ENCODE peak calls at places on chromosomes 4 and X, in ten cellular contexts. One of them, this sample, is unnamed.

GRCh38 chr4:124177647-124178425 is 534.7 kb downstream of the ANKRD50 start:
- DNase-seq in CD8-positive, alpha-beta T cell: no peak
- DNase-seq in cardiac muscle cell: no peak
- DNase-seq in CD4-positive, alpha-beta T cell: no peak
- DNase-seq in NB4: no peak
- DNase-seq in left ventricle myocardium inferior: no peak
- DNase-seq in transverse colon: no peak
- DNase-seq in astrocyte of the cerebellum: peak; percentile 47
- DNase-seq in fibroblast of villous mesenchyme: peak; percentile 58
- DNase-seq in cardiac fibroblast: peak; percentile 92
- DNase-seq in this sample: no peak

GRCh38 chrX:72121381-72121780 is 10.3 kb downstream of the RTL5 start:
- DNase-seq in CD8-positive, alpha-beta T cell: peak; percentile 30
- DNase-seq in cardiac muscle cell: no peak
- DNase-seq in CD4-positive, alpha-beta T cell: no peak
- DNase-seq in NB4: peak; percentile 84
- DNase-seq in left ventricle myocardium inferior: peak; percentile 60
- DNase-seq in transverse colon: peak; percentile 42
- DNase-seq in astrocyte of the cerebellum: peak; percentile 65
- DNase-seq in fibroblast of villous mesenchyme: peak; percentile 72
- DNase-seq in cardiac fibroblast: peak; percentile 66
- DNase-seq in this sample: no peak

GRCh38 chr4:52892880-52893279 is 30.8 kb downstream of the RASL11B start:
- DNase-seq in CD8-positive, alpha-beta T cell: no peak
- DNase-seq in cardiac muscle cell: no peak
- DNase-seq in CD4-positive, alpha-beta T cell: no peak
- DNase-seq in NB4: no peak
- DNase-seq in left ventricle myocardium inferior: no peak
- DNase-seq in transverse colon: no peak
- DNase-seq in astrocyte of the cerebellum: no peak
- DNase-seq in fibroblast of villous mesenchyme: peak; percentile 62
- DNase-seq in cardiac fibroblast: peak; percentile 53
- DNase-seq in this sample: no peak

GRCh38 chr4:60201052-60201673 is 999.0 kb upstream of the ADGRL3 start:
- DNase-seq in CD8-positive, alpha-beta T cell: no peak
- DNase-seq in cardiac muscle cell: peak; percentile 80
- DNase-seq in CD4-positive, alpha-beta T cell: no peak
- DNase-seq in NB4: peak; percentile 73
- DNase-seq in left ventricle myocardium inferior: no peak
- DNase-seq in transverse colon: peak; percentile 13
- DNase-seq in astrocyte of the cerebellum: peak; percentile 55
- DNase-seq in fibroblast of villous mesenchyme: peak; percentile 43
- DNase-seq in cardiac fibroblast: peak; percentile 72
- DNase-seq in this sample: peak; percentile 19

GRCh38 chrX:150569155-150569477 is 695 bp downstream of the MTM1 start:
- DNase-seq in CD8-positive, alpha-beta T cell: peak; percentile 11
- DNase-seq in cardiac muscle cell: no peak
- DNase-seq in CD4-positive, alpha-beta T cell: peak; percentile 25
- DNase-seq in NB4: peak; percentile 85
- DNase-seq in left ventricle myocardium inferior: peak; percentile 27
- DNase-seq in transverse colon: peak; percentile 47
- DNase-seq in astrocyte of the cerebellum: no peak
- DNase-seq in fibroblast of villous mesenchyme: peak; percentile 44
- DNase-seq in cardiac fibroblast: peak; percentile 48
- DNase-seq in this sample: no peak

GRCh38 chr4:168744021-168744420 is 247.2 kb downstream of the PALLD start:
- DNase-seq in CD8-positive, alpha-beta T cell: no peak
- DNase-seq in cardiac muscle cell: no peak
- DNase-seq in CD4-positive, alpha-beta T cell: no peak
- DNase-seq in NB4: no peak
- DNase-seq in left ventricle myocardium inferior: no peak
- DNase-seq in transverse colon: no peak
- DNase-seq in astrocyte of the cerebellum: no peak
- DNase-seq in fibroblast of villous mesenchyme: peak; percentile 54
- DNase-seq in cardiac fibroblast: peak; percentile 72
- DNase-seq in this sample: no peak

GRCh38 chrX:1388651-1389050 is 3.3 kb downstream of the SLC25A6 start:
- DNase-seq in CD8-positive, alpha-beta T cell: no peak
- DNase-seq in cardiac muscle cell: no peak
- DNase-seq in CD4-positive, alpha-beta T cell: no peak
- DNase-seq in NB4: no peak
- DNase-seq in left ventricle myocardium inferior: no peak
- DNase-seq in transverse colon: no peak
- DNase-seq in astrocyte of the cerebellum: no peak
- DNase-seq in fibroblast of villous mesenchyme: no peak
- DNase-seq in cardiac fibroblast: no peak
- DNase-seq in this sample: no peak

GRCh38 chrX:119495734-119496520 is 27.7 kb downstream of the SLC25A5 start:
- DNase-seq in CD8-positive, alpha-beta T cell: no peak
- DNase-seq in cardiac muscle cell: no peak
- DNase-seq in CD4-positive, alpha-beta T cell: no peak
- DNase-seq in NB4: no peak
- DNase-seq in left ventricle myocardium inferior: no peak
- DNase-seq in transverse colon: peak; percentile 20
- DNase-seq in astrocyte of the cerebellum: no peak
- DNase-seq in fibroblast of villous mesenchyme: no peak
- DNase-seq in cardiac fibroblast: no peak
- DNase-seq in this sample: no peak

GRCh38 chr4:147044241-147044640 is 98.6 kb upstream of the TTC29 start:
- DNase-seq in CD8-positive, alpha-beta T cell: no peak
- DNase-seq in cardiac muscle cell: no peak
- DNase-seq in CD4-positive, alpha-beta T cell: no peak
- DNase-seq in NB4: no peak
- DNase-seq in left ventricle myocardium inferior: no peak
- DNase-seq in transverse colon: no peak
- DNase-seq in astrocyte of the cerebellum: no peak
- DNase-seq in fibroblast of villous mesenchyme: no peak
- DNase-seq in cardiac fibroblast: no peak
- DNase-seq in this sample: no peak

GRCh38 chr4:52957791-52958190 is 95.7 kb downstream of the RASL11B start:
- DNase-seq in CD8-positive, alpha-beta T cell: no peak
- DNase-seq in cardiac muscle cell: no peak
- DNase-seq in CD4-positive, alpha-beta T cell: no peak
- DNase-seq in NB4: no peak
- DNase-seq in left ventricle myocardium inferior: no peak
- DNase-seq in transverse colon: no peak
- DNase-seq in astrocyte of the cerebellum: no peak
- DNase-seq in fibroblast of villous mesenchyme: peak; percentile 69
- DNase-seq in cardiac fibroblast: no peak
- DNase-seq in this sample: no peak

GRCh38 chr4:110164856-110165255 is 33.6 kb downstream of the ELOVL6 start:
- DNase-seq in CD8-positive, alpha-beta T cell: no peak
- DNase-seq in cardiac muscle cell: no peak
- DNase-seq in CD4-positive, alpha-beta T cell: no peak
- DNase-seq in NB4: no peak
- DNase-seq in left ventricle myocardium inferior: no peak
- DNase-seq in transverse colon: no peak
- DNase-seq in astrocyte of the cerebellum: no peak
- DNase-seq in fibroblast of villous mesenchyme: no peak
- DNase-seq in cardiac fibroblast: no peak
- DNase-seq in this sample: no peak

GRCh38 chrX:150200820-150201287 is 162.3 kb upstream of the MAMLD1 start:
- DNase-seq in CD8-positive, alpha-beta T cell: no peak
- DNase-seq in cardiac muscle cell: no peak
- DNase-seq in CD4-positive, alpha-beta T cell: no peak
- DNase-seq in NB4: peak; percentile 91
- DNase-seq in left ventricle myocardium inferior: no peak
- DNase-seq in transverse colon: peak; percentile 20
- DNase-seq in astrocyte of the cerebellum: peak; percentile 89
- DNase-seq in fibroblast of villous mesenchyme: peak; percentile 92
- DNase-seq in cardiac fibroblast: peak; percentile 97
- DNase-seq in this sample: peak; percentile 57

GRCh38 chr4:29908276-29908675 is 811.9 kb upstream of the PCDH7 start:
- DNase-seq in CD8-positive, alpha-beta T cell: no peak
- DNase-seq in cardiac muscle cell: no peak
- DNase-seq in CD4-positive, alpha-beta T cell: no peak
- DNase-seq in NB4: no peak
- DNase-seq in left ventricle myocardium inferior: no peak
- DNase-seq in transverse colon: no peak
- DNase-seq in astrocyte of the cerebellum: no peak
- DNase-seq in fibroblast of villous mesenchyme: no peak
- DNase-seq in cardiac fibroblast: no peak
- DNase-seq in this sample: no peak

GRCh38 chr4:139532951-139533350 is 23.1 kb downstream of the SETD7 start:
- DNase-seq in CD8-positive, alpha-beta T cell: no peak
- DNase-seq in cardiac muscle cell: no peak
- DNase-seq in CD4-positive, alpha-beta T cell: no peak
- DNase-seq in NB4: no peak
- DNase-seq in left ventricle myocardium inferior: no peak
- DNase-seq in transverse colon: no peak
- DNase-seq in astrocyte of the cerebellum: no peak
- DNase-seq in fibroblast of villous mesenchyme: peak; percentile 67
- DNase-seq in cardiac fibroblast: no peak
- DNase-seq in this sample: no peak

GRCh38 chr4:13541720-13542576 is 2.4 kb downstream of the NKX3-2 start:
- DNase-seq in CD8-positive, alpha-beta T cell: no peak
- DNase-seq in cardiac muscle cell: no peak
- DNase-seq in CD4-positive, alpha-beta T cell: no peak
- DNase-seq in NB4: no peak
- DNase-seq in left ventricle myocardium inferior: no peak
- DNase-seq in transverse colon: peak; percentile 43
- DNase-seq in astrocyte of the cerebellum: no peak
- DNase-seq in fibroblast of villous mesenchyme: no peak
- DNase-seq in cardiac fibroblast: no peak
- DNase-seq in this sample: no peak

GRCh38 chrX:111869639-111870034 is 6.3 kb upstream of the TRPC5OS start:
- DNase-seq in CD8-positive, alpha-beta T cell: no peak
- DNase-seq in cardiac muscle cell: peak; percentile 79
- DNase-seq in CD4-positive, alpha-beta T cell: no peak
- DNase-seq in NB4: peak; percentile 40
- DNase-seq in left ventricle myocardium inferior: no peak
- DNase-seq in transverse colon: peak; percentile 7
- DNase-seq in astrocyte of the cerebellum: peak; percentile 16
- DNase-seq in fibroblast of villous mesenchyme: peak; percentile 41
- DNase-seq in cardiac fibroblast: peak; percentile 47
- DNase-seq in this sample: peak; percentile 12

GRCh38 chr4:150570862-150571261 is 11.1 kb upstream of the MAB21L2 start:
- DNase-seq in CD8-positive, alpha-beta T cell: no peak
- DNase-seq in cardiac muscle cell: no peak
- DNase-seq in CD4-positive, alpha-beta T cell: no peak
- DNase-seq in NB4: no peak
- DNase-seq in left ventricle myocardium inferior: no peak
- DNase-seq in transverse colon: no peak
- DNase-seq in astrocyte of the cerebellum: no peak
- DNase-seq in fibroblast of villous mesenchyme: no peak
- DNase-seq in cardiac fibroblast: no peak
- DNase-seq in this sample: no peak

GRCh38 chrX:130848763-130849162 is 54.2 kb downstream of the ENOX2 start:
- DNase-seq in CD8-positive, alpha-beta T cell: no peak
- DNase-seq in cardiac muscle cell: no peak
- DNase-seq in CD4-positive, alpha-beta T cell: no peak
- DNase-seq in NB4: no peak
- DNase-seq in left ventricle myocardium inferior: no peak
- DNase-seq in transverse colon: no peak
- DNase-seq in astrocyte of the cerebellum: no peak
- DNase-seq in fibroblast of villous mesenchyme: no peak
- DNase-seq in cardiac fibroblast: no peak
- DNase-seq in this sample: no peak

DNA sequence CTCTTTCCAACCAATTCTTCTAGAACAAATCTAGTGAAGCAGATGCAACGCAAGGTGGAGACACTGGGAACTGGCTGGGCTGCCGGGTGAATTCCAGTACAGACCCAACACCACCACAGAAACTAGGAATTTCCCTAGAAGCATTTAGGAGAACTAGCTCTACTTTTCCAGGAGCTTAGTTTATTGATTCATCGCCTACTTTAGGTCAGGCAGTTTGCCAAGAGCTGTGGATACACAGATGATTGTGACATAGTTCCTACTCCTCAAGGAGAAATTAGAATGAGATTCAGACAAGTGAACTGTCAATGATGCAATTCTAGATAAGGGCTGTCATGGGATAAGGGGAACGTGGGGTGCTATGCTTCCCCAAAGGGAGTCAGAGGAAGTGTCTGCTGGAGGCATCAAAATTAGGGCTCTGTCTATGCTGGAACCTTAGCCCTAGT is 350.0 kb downstream of the CAMK2D start:
- DNase-seq in CD8-positive, alpha-beta T cell: no peak
- DNase-seq in cardiac muscle cell: no peak
- DNase-seq in CD4-positive, alpha-beta T cell: no peak
- DNase-seq in NB4: no peak
- DNase-seq in left ventricle myocardium inferior: no peak
- DNase-seq in transverse colon: no peak
- DNase-seq in astrocyte of the cerebellum: peak; percentile 83
- DNase-seq in fibroblast of villous mesenchyme: peak; percentile 92
- DNase-seq in cardiac fibroblast: peak; percentile 91
- DNase-seq in this sample: no peak
- TF ChIP-seq CTCF in CD8-positive, alpha-beta T cell: no peak
- TF ChIP-seq CTCF in cardiac muscle cell: peak; percentile 27
- TF ChIP-seq CTCF in CD4-positive, alpha-beta T cell: no peak
- TF ChIP-seq CTCF in NB4: no peak
- TF ChIP-seq CTCF in left ventricle myocardium inferior: no peak
- TF ChIP-seq CTCF in transverse colon: no peak
- TF ChIP-seq CTCF in astrocyte of the cerebellum: no peak
- TF ChIP-seq CTCF in fibroblast of villous mesenchyme: peak; percentile 38
- TF ChIP-seq CTCF in cardiac fibroblast: peak; percentile 36
- TF ChIP-seq CTCF in this sample: no peak

GRCh38 chrX:109393859-109394258 is 88.0 kb downstream of the GUCY2F start:
- DNase-seq in CD8-positive, alpha-beta T cell: no peak
- DNase-seq in cardiac muscle cell: no peak
- DNase-seq in CD4-positive, alpha-beta T cell: no peak
- DNase-seq in NB4: peak; percentile 47
- DNase-seq in left ventricle myocardium inferior: no peak
- DNase-seq in transverse colon: no peak
- DNase-seq in astrocyte of the cerebellum: no peak
- DNase-seq in fibroblast of villous mesenchyme: no peak
- DNase-seq in cardiac fibroblast: peak; percentile 9
- DNase-seq in this sample: no peak
- TF ChIP-seq CTCF in CD8-positive, alpha-beta T cell: no peak
- TF ChIP-seq CTCF in cardiac muscle cell: peak; percentile 6
- TF ChIP-seq CTCF in CD4-positive, alpha-beta T cell: no peak
- TF ChIP-seq CTCF in NB4: peak; percentile 9
- TF ChIP-seq CTCF in left ventricle myocardium inferior: no peak
- TF ChIP-seq CTCF in transverse colon: no peak
- TF ChIP-seq CTCF in astrocyte of the cerebellum: no peak
- TF ChIP-seq CTCF in fibroblast of villous mesenchyme: no peak
- TF ChIP-seq CTCF in cardiac fibroblast: no peak
- TF ChIP-seq CTCF in this sample: peak; percentile 17

DNA sequence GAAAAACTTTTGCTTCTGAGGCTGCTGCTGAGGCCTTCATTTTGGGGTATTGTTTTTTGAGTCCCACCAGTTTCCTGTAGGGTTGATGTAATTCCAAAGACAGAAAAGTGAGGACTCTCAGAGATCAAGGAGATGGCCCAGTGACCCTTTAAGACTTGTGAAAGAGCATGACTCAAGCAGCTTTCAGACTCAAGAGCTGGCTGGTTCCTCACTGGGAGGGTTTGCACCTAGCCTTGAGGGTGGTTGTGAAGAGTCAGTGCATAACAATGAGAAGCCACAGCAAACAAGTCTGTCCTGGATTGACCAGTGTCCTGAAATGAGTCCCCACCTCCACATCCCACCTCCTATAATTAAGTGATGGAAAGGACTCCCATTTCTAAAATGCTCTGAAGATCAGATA is 89.2 kb downstream of the NHS start:
- DNase-seq in CD8-positive, alpha-beta T cell: no peak
- DNase-seq in cardiac muscle cell: no peak
- DNase-seq in CD4-positive, alpha-beta T cell: no peak
- DNase-seq in NB4: no peak
- DNase-seq in left ventricle myocardium inferior: no peak
- DNase-seq in transverse colon: no peak
- DNase-seq in astrocyte of the cerebellum: no peak
- DNase-seq in fibroblast of villous mesenchyme: peak; percentile 39
- DNase-seq in cardiac fibroblast: peak; percentile 50
- DNase-seq in this sample: no peak
- TF ChIP-seq CTCF in CD8-positive, alpha-beta T cell: no peak
- TF ChIP-seq CTCF in cardiac muscle cell: no peak
- TF ChIP-seq CTCF in CD4-positive, alpha-beta T cell: no peak
- TF ChIP-seq CTCF in NB4: no peak
- TF ChIP-seq CTCF in left ventricle myocardium inferior: no peak
- TF ChIP-seq CTCF in transverse colon: no peak
- TF ChIP-seq CTCF in astrocyte of the cerebellum: no peak
- TF ChIP-seq CTCF in fibroblast of villous mesenchyme: no peak
- TF ChIP-seq CTCF in cardiac fibroblast: no peak
- TF ChIP-seq CTCF in this sample: no peak

GRCh38 chrX:139898334-139898733 is 34.5 kb downstream of the ATP11C start:
- DNase-seq in CD8-positive, alpha-beta T cell: no peak
- DNase-seq in cardiac muscle cell: no peak
- DNase-seq in CD4-positive, alpha-beta T cell: no peak
- DNase-seq in NB4: no peak
- DNase-seq in left ventricle myocardium inferior: no peak
- DNase-seq in transverse colon: no peak
- DNase-seq in astrocyte of the cerebellum: no peak
- DNase-seq in fibroblast of villous mesenchyme: no peak
- DNase-seq in cardiac fibroblast: no peak
- DNase-seq in this sample: no peak
- TF ChIP-seq CTCF in CD8-positive, alpha-beta T cell: no peak
- TF ChIP-seq CTCF in cardiac muscle cell: no peak
- TF ChIP-seq CTCF in CD4-positive, alpha-beta T cell: no peak
- TF ChIP-seq CTCF in NB4: no peak
- TF ChIP-seq CTCF in left ventricle myocardium inferior: no peak
- TF ChIP-seq CTCF in transverse colon: no peak
- TF ChIP-seq CTCF in astrocyte of the cerebellum: no peak
- TF ChIP-seq CTCF in fibroblast of villous mesenchyme: no peak
- TF ChIP-seq CTCF in cardiac fibroblast: no peak
- TF ChIP-seq CTCF in this sample: no peak

This sample was measured in GM12864.